ENCODE peak calls at places on chromosomes 5 and 9, in seven cellular contexts. B is breast epithelium, O is AG04449, H is MM.1S, Q is astrocyte, Z is cardiac fibroblast, Y is DND-41. G is an unnamed sample.

GRCh38 chr5:159826351-159827222 is 89.7 kb upstream of the ADRA1B start:
- DNase-seq in B (no peak), O (peak), H (peak), Q (peak), Z (peak), Y (no peak), G (peak)

GRCh38 chr9:83027153-83027867 is 35.6 kb downstream of the RASEF start:
- DNase-seq in B (no peak), O (peak), H (no peak), Q (peak), Z (peak), Y (no peak), G (peak)

GRCh38 chr5:98568336-98568735 is 205.1 kb upstream of the RGMB start:
- DNase-seq in B (no peak), O (no peak), H (no peak), Q (peak), Z (no peak), Y (no peak), G (peak)

GRCh38 chr5:172587061-172587405 is 54.0 kb upstream of the NEURL1B start:
- DNase-seq in B (no peak), O (no peak), H (no peak), Q (no peak), Z (no peak), Y (no peak), G (no peak)

GRCh38 chr5:77635617-77636422 is 2.7 kb downstream of the OTP start:
- DNase-seq in B (no peak), O (no peak), H (no peak), Q (no peak), Z (no peak), Y (no peak), G (no peak)

GRCh38 chr5:80754900-80755299 is 100.1 kb upstream of the DHFR start:
- DNase-seq in B (no peak), O (no peak), H (peak), Q (peak), Z (no peak), Y (peak), G (no peak)

GRCh38 chr5:127577458-127577857 is 60.0 kb downstream of the PRRC1 start:
- DNase-seq in B (no peak), O (no peak), H (no peak), Q (peak), Z (peak), Y (no peak), G (no peak)

GRCh38 chr9:91255327-91255726 is 106.4 kb downstream of the AUH start:
- DNase-seq in B (no peak), O (peak), H (no peak), Q (peak), Z (peak), Y (no peak), G (peak)

GRCh38 chr9:110321055-110321454 is 16.6 kb downstream of the TXNDC8 start:
- DNase-seq in B (no peak), O (no peak), H (no peak), Q (peak), Z (peak), Y (no peak), G (peak)

GRCh38 chr5:54881286-54882005 is 103.9 kb downstream of the ESM1 start:
- DNase-seq in B (no peak), O (no peak), H (peak), Q (no peak), Z (no peak), Y (no peak), G (no peak)

GRCh38 chr9:107274953-107275422 is 8.1 kb upstream of the RAD23B start:
- DNase-seq in B (no peak), O (peak), H (no peak), Q (peak), Z (peak), Y (no peak), G (peak)

GRCh38 chr5:98663521-98663920 is 109.9 kb upstream of the RGMB start:
- DNase-seq in B (no peak), O (no peak), H (no peak), Q (no peak), Z (no peak), Y (no peak), G (no peak)

GRCh38 chr5:127988149-127988755 is 95.3 kb upstream of the SLC12A2 start:
- DNase-seq in B (no peak), O (peak), H (no peak), Q (peak), Z (peak), Y (no peak), G (peak)

GRCh38 chr9:114038724-114039313 is 39.3 kb downstream of the AMBP start:
- DNase-seq in B (peak), O (no peak), H (no peak), Q (no peak), Z (no peak), Y (no peak), G (no peak)

GRCh38 chr5:108060340-108060739 is 321.6 kb downstream of the FBXL17 start:
- DNase-seq in B (no peak), O (no peak), H (no peak), Q (no peak), Z (no peak), Y (no peak), G (no peak)

GRCh38 chr5:123807177-123807900 is 295.4 kb downstream of the CSNK1G3 start:
- DNase-seq in B (no peak), O (peak), H (no peak), Q (no peak), Z (no peak), Y (no peak), G (peak)

GRCh38 chr5:39942606-39943005 is 517.8 kb upstream of the DAB2 start:
- DNase-seq in B (no peak), O (no peak), H (no peak), Q (no peak), Z (no peak), Y (no peak), G (no peak)

GRCh38 chr9:94916956-94917355 is 190.5 kb downstream of the AOPEP start:
- DNase-seq in B (no peak), O (no peak), H (peak), Q (no peak), Z (no peak), Y (no peak), G (no peak)

GRCh38 chr5:135174315-135175096 is 140.5 kb upstream of the PITX1 start:
- DNase-seq in B (no peak), O (no peak), H (no peak), Q (no peak), Z (no peak), Y (no peak), G (no peak)
- TF ChIP-seq CTCF in B (no peak), O (no peak), H (peak), Q (no peak), Z (peak), Y (peak), G (no peak)

GRCh38 chr5:61329729-61330128 is 2.3 kb upstream of the ZSWIM6 start:
- DNase-seq in B (no peak), O (no peak), H (no peak), Q (no peak), Z (no peak), Y (no peak), G (no peak)
- H3K4me3 ChIP-seq in B (no peak), O (peak), H (no peak), Q (peak), Z (no peak), Y (no peak), G (peak)

DNA sequence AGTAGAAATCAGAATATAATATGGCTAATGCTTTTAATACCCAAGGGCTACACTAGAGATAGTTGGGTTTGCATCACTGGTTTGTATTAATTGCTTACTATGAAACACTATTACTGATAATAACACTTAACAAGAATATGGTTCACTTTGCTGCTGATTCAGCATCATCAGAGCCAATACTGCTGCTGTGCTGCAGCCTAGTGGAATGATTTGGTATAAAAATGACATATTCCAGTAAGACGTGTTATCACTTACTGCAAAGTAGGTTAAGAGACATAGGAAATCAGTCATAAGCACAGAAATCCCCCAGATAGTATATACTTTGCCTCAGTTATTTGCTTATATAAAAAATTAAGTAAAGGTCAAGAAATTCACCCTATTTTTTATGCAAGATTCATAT is 2.8 kb downstream of the CDH10 start:
- DNase-seq in B (no peak), O (no peak), H (peak), Q (peak), Z (peak), Y (no peak), G (peak)
- TF ChIP-seq CTCF in B (peak), O (peak), H (peak), Q (peak), Z (peak), Y (peak), G (peak)

GRCh38 chr9:136741885-136742568 is 713 bp downstream of the LCN10 start:
- DNase-seq in B (no peak), O (no peak), H (no peak), Q (no peak), Z (no peak), Y (no peak), G (no peak)
- H3K4me3 ChIP-seq in B (peak), O (no peak), H (no peak), Q (no peak), Z (no peak), Y (no peak), G (no peak)

GRCh38 chr9:70318002-70318401 is 59.2 kb downstream of the SMC5 start:
- DNase-seq in B (no peak), O (no peak), H (no peak), Q (no peak), Z (no peak), Y (no peak), G (no peak)
- TF ChIP-seq CTCF in B (no peak), O (no peak), H (no peak), Q (no peak), Z (peak), Y (no peak), G (no peak)

GRCh38 chr5:74502479-74502950 is 138.0 kb downstream of the ENC1 start:
- DNase-seq in B (no peak), O (no peak), H (no peak), Q (no peak), Z (no peak), Y (no peak), G (no peak)

GRCh38 chr5:74497706-74498105 is 142.8 kb downstream of the ENC1 start:
- DNase-seq in B (no peak), O (no peak), H (no peak), Q (no peak), Z (no peak), Y (no peak), G (no peak)

GRCh38 chr5:74501674-74502478 is 138.7 kb downstream of the ENC1 start:
- DNase-seq in B (no peak), O (no peak), H (no peak), Q (no peak), Z (no peak), Y (no peak), G (no peak)

GRCh38 chr5:74500037-74500917 is 140.3 kb downstream of the ENC1 start:
- DNase-seq in B (no peak), O (no peak), H (no peak), Q (no peak), Z (no peak), Y (no peak), G (no peak)

DNA sequence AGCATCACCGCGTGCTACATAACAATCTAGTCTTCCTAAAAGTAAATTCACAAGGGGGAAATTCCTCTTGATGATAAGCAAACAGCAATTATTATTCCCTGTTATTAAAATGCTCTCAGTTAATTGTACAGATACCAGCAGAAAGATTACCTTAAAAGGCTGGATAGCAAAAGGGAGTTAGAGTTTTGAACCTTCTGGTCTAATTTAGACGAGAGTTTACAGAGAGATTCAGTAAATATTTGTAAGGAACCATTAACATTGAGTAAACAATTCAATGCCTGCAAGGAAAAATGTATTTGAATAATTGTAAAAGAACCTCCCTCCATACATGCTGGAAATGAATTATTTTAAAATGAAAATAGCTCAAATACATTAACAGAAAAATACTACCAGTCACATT is 141.3 kb downstream of the ENC1 start:
- DNase-seq in B (no peak), O (no peak), H (no peak), Q (no peak), Z (no peak), Y (no peak), G (no peak)
- H3K4me3 ChIP-seq in B (no peak), O (no peak), H (no peak), Q (no peak), Z (no peak), Y (no peak), G (no peak)